ENCODE peak calls at places on chromosome 1, in eight cellular contexts. L is heart left ventricle, I is AG04450, H is cardiac muscle cell, R is hepatocyte, S is AG04449, M is lower leg skin, X is nephron progenitor cell. Z is an unnamed sample.

GRCh38 chr1:200038987-200039848 is 11.7 kb downstream of the NR5A2 start:
- DNase-seq in L (peak), I (no peak), H (peak), R (peak), S (no peak), M (no peak), X (peak), Z (no peak)

GRCh38 chr1:157030728-157031127 is 14.8 kb downstream of the ARHGEF11 start:
- DNase-seq in L (no peak), I (no peak), H (no peak), R (no peak), S (no peak), M (no peak), X (no peak), Z (no peak)

GRCh38 chr1:216902669-216903388 is 179.6 kb upstream of the ESRRG start:
- DNase-seq in L (no peak), I (no peak), H (no peak), R (no peak), S (no peak), M (peak), X (no peak), Z (no peak)

GRCh38 chr1:198656500-198656932 is 17.7 kb downstream of the PTPRC start:
- DNase-seq in L (peak), I (no peak), H (no peak), R (peak), S (no peak), M (peak), X (no peak), Z (no peak)

GRCh38 chr1:231931146-231931545 is 304.6 kb downstream of the DISC1 start:
- DNase-seq in L (no peak), I (no peak), H (no peak), R (no peak), S (no peak), M (no peak), X (no peak), Z (no peak)

GRCh38 chr1:117553468-117553867 is 52.4 kb upstream of the TENT5C start:
- DNase-seq in L (no peak), I (no peak), H (no peak), R (no peak), S (no peak), M (no peak), X (no peak), Z (no peak)

GRCh38 chr1:107889524-107889923 is 75.5 kb downstream of the VAV3 start:
- DNase-seq in L (no peak), I (no peak), H (no peak), R (no peak), S (no peak), M (no peak), X (no peak), Z (no peak)

GRCh38 chr1:6957341-6957740 is 172.1 kb downstream of the CAMTA1 start:
- DNase-seq in L (no peak), I (no peak), H (no peak), R (no peak), S (no peak), M (no peak), X (no peak), Z (no peak)

GRCh38 chr1:67682659-67683197 is 2.3 kb upstream of the GADD45A start:
- DNase-seq in L (no peak), I (peak), H (no peak), R (peak), S (peak), M (no peak), X (no peak), Z (no peak)

GRCh38 chr1:32063261-32063681 is 9.5 kb upstream of the TMEM39B start:
- DNase-seq in L (no peak), I (peak), H (peak), R (peak), S (no peak), M (no peak), X (no peak), Z (no peak)

GRCh38 chr1:182357177-182357576 is 34.4 kb downstream of the GLUL start:
- DNase-seq in L (no peak), I (no peak), H (no peak), R (no peak), S (no peak), M (no peak), X (no peak), Z (no peak)

GRCh38 chr1:24857528-24858133 is 72.4 kb downstream of the RUNX3 start:
- DNase-seq in L (no peak), I (no peak), H (no peak), R (no peak), S (no peak), M (no peak), X (no peak), Z (no peak)

GRCh38 chr1:75732703-75733102 is 8.2 kb downstream of the ACADM start:
- DNase-seq in L (no peak), I (no peak), H (no peak), R (no peak), S (no peak), M (no peak), X (no peak), Z (no peak)

GRCh38 chr1:7010534-7011200 is 225.4 kb downstream of the CAMTA1 start:
- DNase-seq in L (no peak), I (no peak), H (no peak), R (no peak), S (no peak), M (no peak), X (no peak), Z (no peak)

GRCh38 chr1:83543222-83543973 is 455.5 kb downstream of the TTLL7 start:
- DNase-seq in L (no peak), I (no peak), H (no peak), R (no peak), S (no peak), M (no peak), X (no peak), Z (no peak)

GRCh38 chr1:35452086-35452485 is 105.1 kb downstream of the KIAA0319L start:
- DNase-seq in L (peak), I (peak), H (peak), R (peak), S (no peak), M (peak), X (no peak), Z (no peak)

GRCh38 chr1:181175955-181176354 is 87.5 kb downstream of the IER5 start:
- DNase-seq in L (peak), I (no peak), H (no peak), R (no peak), S (no peak), M (no peak), X (no peak), Z (no peak)

GRCh38 chr1:15008783-15009709 is 144.5 kb upstream of the TMEM51 start:
- DNase-seq in L (no peak), I (no peak), H (no peak), R (no peak), S (no peak), M (no peak), X (no peak), Z (no peak)

GRCh38 chr1:197144570-197145325 is 1.7 kb downstream of the ASPM start:
- DNase-seq in L (no peak), I (no peak), H (peak), R (no peak), S (no peak), M (no peak), X (no peak), Z (no peak)

GRCh38 chr1:207997486-207998268 is 86.8 kb upstream of the CD34 start:
- DNase-seq in L (peak), I (peak), H (peak), R (peak), S (no peak), M (peak), X (peak), Z (no peak)

GRCh38 chr1:28508435-28508754 is 2.6 kb downstream of the RCC1 start:
- DNase-seq in L (no peak), I (no peak), H (peak), R (no peak), S (no peak), M (no peak), X (no peak), Z (no peak)

GRCh38 chr1:44524655-44525530 is 119.8 kb downstream of the RNF220 start:
- DNase-seq in L (no peak), I (no peak), H (peak), R (no peak), S (no peak), M (no peak), X (peak), Z (no peak)

GRCh38 chr1:38268226-38268625 is 221.6 kb upstream of the POU3F1 start:
- DNase-seq in L (no peak), I (no peak), H (no peak), R (no peak), S (no peak), M (no peak), X (no peak), Z (no peak)

GRCh38 chr1:43277116-43277876 is 7.5 kb downstream of the TMEM125 start:
- DNase-seq in L (no peak), I (no peak), H (no peak), R (no peak), S (no peak), M (no peak), X (no peak), Z (peak)

GRCh38 chr1:228416217-228416971 is at the start of gene TRIM17:
- DNase-seq in L (no peak), I (no peak), H (peak), R (peak), S (no peak), M (no peak), X (peak), Z (peak)

GRCh38 chr1:1244192-1244811 is 2.2 kb downstream of the C1QTNF12 start:
- DNase-seq in L (no peak), I (no peak), H (no peak), R (peak), S (no peak), M (no peak), X (no peak), Z (no peak)

GRCh38 chr1:201586806-201587205 is 47.9 kb downstream of the NAV1 start:
- DNase-seq in L (no peak), I (no peak), H (no peak), R (no peak), S (no peak), M (no peak), X (no peak), Z (no peak)

GRCh38 chr1:59445040-59445439 is 148.1 kb downstream of the FGGY start:
- DNase-seq in L (no peak), I (no peak), H (no peak), R (no peak), S (no peak), M (peak), X (no peak), Z (no peak)

GRCh38 chr1:10905841-10906655 is 106.4 kb upstream of the TARDBP start:
- DNase-seq in L (no peak), I (no peak), H (no peak), R (no peak), S (no peak), M (no peak), X (no peak), Z (peak)

GRCh38 chr1:28302247-28302646 is 26.6 kb upstream of the MED18 start:
- DNase-seq in L (no peak), I (no peak), H (no peak), R (no peak), S (no peak), M (no peak), X (no peak), Z (no peak)

GRCh38 chr1:206551985-206552325 is 44.6 kb downstream of the RASSF5 start:
- DNase-seq in L (no peak), I (no peak), H (no peak), R (no peak), S (no peak), M (no peak), X (no peak), Z (no peak)

GRCh38 chr1:36852586-36852985 is 181.7 kb downstream of the GRIK3 start:
- DNase-seq in L (no peak), I (no peak), H (no peak), R (no peak), S (no peak), M (no peak), X (no peak), Z (no peak)

GRCh38 chr1:152461544-152461943 is 47.5 kb upstream of the CRNN start:
- DNase-seq in L (peak), I (no peak), H (no peak), R (no peak), S (no peak), M (peak), X (peak), Z (no peak)

GRCh38 chr1:68438310-68438709 is 11.4 kb downstream of the RPE65 start:
- DNase-seq in L (no peak), I (no peak), H (no peak), R (no peak), S (no peak), M (no peak), X (no peak), Z (no peak)

GRCh38 chr1:195754874-195755273 is 853.4 kb downstream of the KCNT2 start:
- DNase-seq in L (no peak), I (no peak), H (no peak), R (no peak), S (no peak), M (no peak), X (no peak), Z (no peak)

GRCh38 chr1:26838474-26839338 is 12.2 kb downstream of the ZDHHC18 start:
- DNase-seq in L (no peak), I (no peak), H (no peak), R (no peak), S (no peak), M (no peak), X (no peak), Z (no peak)
- TF ChIP-seq CTCF in L (no peak), I (no peak), H (no peak), R (no peak), S (no peak), M (no peak), X (no peak), Z (no peak)

DNA sequence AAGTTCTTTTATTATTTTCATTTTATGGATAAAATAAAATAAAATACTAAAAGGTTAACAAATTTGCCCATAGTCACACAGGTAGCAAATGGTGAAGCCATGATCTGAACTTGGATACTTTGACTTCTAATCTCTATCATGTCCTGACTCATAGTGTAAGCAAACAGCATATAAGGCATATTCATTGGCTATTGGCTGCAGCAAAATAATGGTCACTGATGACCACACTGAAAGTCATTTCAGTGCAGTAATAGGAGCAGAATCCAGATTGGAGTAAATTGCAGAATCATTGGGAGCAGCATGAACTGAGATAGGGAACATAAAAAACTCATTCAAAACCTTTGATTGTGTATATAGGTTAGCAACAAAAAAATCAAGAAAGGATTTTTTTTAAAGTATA is 262.9 kb downstream of the PLA2G4A start:
- DNase-seq in L (no peak), I (no peak), H (no peak), R (no peak), S (no peak), M (no peak), X (no peak), Z (no peak)
- TF ChIP-seq CTCF in L (no peak), I (no peak), H (no peak), R (no peak), S (no peak), M (no peak), X (no peak), Z (no peak)

GRCh38 chr1:247482747-247483146 is 24.8 kb upstream of the OR2B11 start:
- DNase-seq in L (no peak), I (no peak), H (no peak), R (no peak), S (no peak), M (no peak), X (no peak), Z (no peak)

GRCh38 chr1:247491328-247491727 is 33.4 kb upstream of the OR2B11 start:
- DNase-seq in L (no peak), I (no peak), H (no peak), R (no peak), S (no peak), M (no peak), X (no peak), Z (no peak)

GRCh38 chr1:247487057-247487456 is 29.2 kb upstream of the OR2B11 start:
- DNase-seq in L (no peak), I (peak), H (peak), R (peak), S (no peak), M (no peak), X (peak), Z (no peak)
- TF ChIP-seq CTCF in L (peak), I (peak), H (peak), R (peak), S (no peak), M (no peak), X (peak), Z (peak)

GRCh38 chr1:86965827-86966182 is 51.4 kb downstream of the HS2ST1 start:
- DNase-seq in L (no peak), I (no peak), H (no peak), R (no peak), S (no peak), M (no peak), X (no peak), Z (no peak)

GRCh38 chr1:86970938-86971337 is 56.5 kb downstream of the HS2ST1 start:
- DNase-seq in L (no peak), I (no peak), H (no peak), R (no peak), S (no peak), M (no peak), X (no peak), Z (no peak)

GRCh38 chr1:86965012-86965826 is 50.8 kb downstream of the HS2ST1 start:
- DNase-seq in L (no peak), I (peak), H (peak), R (peak), S (no peak), M (peak), X (no peak), Z (no peak)
- TF ChIP-seq CTCF in L (peak), I (peak), H (peak), R (peak), S (peak), M (no peak), X (peak), Z (peak)

DNA sequence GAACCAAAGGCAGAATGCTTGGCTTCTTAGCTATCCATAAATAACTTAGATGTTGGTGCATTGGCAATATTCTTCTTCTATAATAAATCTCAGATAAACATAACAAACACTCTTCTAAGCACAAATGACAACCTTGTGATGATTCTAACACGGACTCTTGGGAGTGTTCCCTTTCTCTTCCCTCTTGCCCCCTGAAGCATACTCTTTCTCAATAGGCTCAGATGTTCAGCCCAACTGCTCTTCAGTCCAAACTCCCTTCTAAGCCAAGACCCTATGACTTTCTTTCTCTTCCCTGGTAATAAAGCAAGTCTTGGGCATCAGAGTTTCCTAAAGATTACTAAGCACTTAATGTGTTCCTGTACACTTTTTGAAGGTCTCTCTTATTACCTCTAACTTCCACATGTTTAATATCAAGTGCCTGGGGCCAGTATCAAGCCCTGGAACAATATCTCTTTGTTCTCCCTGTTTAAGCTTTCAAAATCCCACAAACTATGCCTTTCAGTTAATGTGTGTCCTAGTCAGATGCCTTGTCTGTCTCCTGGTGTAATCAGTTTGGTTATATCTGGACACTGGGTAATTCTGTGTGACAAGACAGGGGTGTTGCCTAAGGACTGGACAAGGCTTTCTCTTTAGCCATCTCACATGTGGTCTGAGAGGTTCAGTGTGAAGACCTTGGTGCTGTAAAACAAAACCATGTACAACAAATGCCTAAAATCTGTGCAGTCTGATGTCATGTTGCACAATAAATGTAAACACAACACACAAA is 92.9 kb upstream of the IVNS1ABP start:
- DNase-seq in L (no peak), I (no peak), H (no peak), R (no peak), S (no peak), M (no peak), X (no peak), Z (no peak)
- TF ChIP-seq CTCF in L (no peak), I (no peak), H (no peak), R (no peak), S (no peak), M (no peak), X (no peak), Z (no peak)

GRCh38 chr1:9183898-9184297 is 50.7 kb upstream of the H6PD start:
- DNase-seq in L (no peak), I (no peak), H (no peak), R (no peak), S (no peak), M (no peak), X (no peak), Z (no peak)

GRCh38 chr1:9183441-9183840 is 51.1 kb upstream of the H6PD start:
- DNase-seq in L (no peak), I (no peak), H (no peak), R (no peak), S (no peak), M (no peak), X (no peak), Z (no peak)

GRCh38 chr1:9182784-9183257 is 51.8 kb upstream of the H6PD start:
- DNase-seq in L (no peak), I (no peak), H (no peak), R (peak), S (no peak), M (no peak), X (peak), Z (no peak)

GRCh38 chr1:9181176-9181906 is 52.4 kb upstream of the GPR157 start:
- DNase-seq in L (peak), I (no peak), H (peak), R (peak), S (no peak), M (no peak), X (peak), Z (no peak)

GRCh38 chr1:9181990-9182783 is 52.4 kb upstream of the H6PD start:
- DNase-seq in L (peak), I (no peak), H (no peak), R (peak), S (no peak), M (no peak), X (peak), Z (no peak)
- TF ChIP-seq CTCF in L (no peak), I (peak), H (peak), R (peak), S (peak), M (no peak), X (peak), Z (no peak)

Z was measured in chondrocyte.